ENCODE peak calls at places on chromosome 19, in four cellular contexts. P is prostate gland, O is nucleus accumbens, G is H4. H is an unnamed sample.

GRCh38 chr19:17108453-17108784 is 32.8 kb downstream of the MYO9B start:
- DNase-seq in P (no peak), O (no peak), G (no peak), H (no peak)

GRCh38 chr19:15379996-15380647 is 535 bp upstream of the AKAP8 start:
- DNase-seq in P (peak; percentile 59), O (no peak), G (peak; percentile 85), H (peak; percentile 38)

GRCh38 chr19:7331446-7331845 is 17.3 kb upstream of the ARHGEF18 start:
- DNase-seq in P (no peak), O (no peak), G (no peak), H (no peak)

GRCh38 chr19:3987619-3988371 is 2.5 kb upstream of the EEF2 start:
- DNase-seq in P (peak; percentile 79), O (peak; percentile 64), G (peak; percentile 60), H (peak; percentile 78)

GRCh38 chr19:6056801-6057650 is 53.3 kb downstream of the RFX2 start:
- DNase-seq in P (peak; percentile 66), O (peak; percentile 25), G (peak; percentile 75), H (peak; percentile 82)

GRCh38 chr19:54463531-54464043 is at the start of gene LENG9:
- DNase-seq in P (peak; percentile 100), O (peak; percentile 76), G (peak; percentile 97), H (peak; percentile 97)

GRCh38 chr19:37932985-37933953 is 26.3 kb downstream of the SIPA1L3 start:
- DNase-seq in P (no peak), O (no peak), G (no peak), H (no peak)

GRCh38 chr19:18743281-18743825 is 47.8 kb downstream of the COMP start:
- DNase-seq in P (peak; percentile 43), O (no peak), G (peak; percentile 64), H (no peak)

GRCh38 chr19:50797429-50798115 is 7.4 kb downstream of the ACP4 start:
- DNase-seq in P (no peak), O (no peak), G (no peak), H (no peak)

GRCh38 chr19:51181913-51182419 is 39.9 kb downstream of the SIGLEC7 start:
- DNase-seq in P (no peak), O (no peak), G (no peak), H (no peak)

GRCh38 chr19:53102701-53103140 is 501 bp downstream of the ZNF160 start:
- DNase-seq in P (no peak), O (peak; percentile 52), G (no peak), H (peak; percentile 32)

GRCh38 chr19:49987159-49987698 is 26.3 kb upstream of the SIGLEC11 start:
- DNase-seq in P (peak; percentile 79), O (peak; percentile 36), G (peak; percentile 90), H (peak; percentile 85)

GRCh38 chr19:4878491-4878968 is 11.1 kb upstream of the PLIN3 start:
- DNase-seq in P (no peak), O (no peak), G (no peak), H (peak; percentile 74)

GRCh38 chr19:43697295-43697694 is 18.6 kb upstream of the IRGC start:
- DNase-seq in P (no peak), O (no peak), G (no peak), H (no peak)

GRCh38 chr19:6668696-6669095 is 1.3 kb downstream of the TNFSF14 start:
- DNase-seq in P (no peak), O (no peak), G (no peak), H (no peak)

GRCh38 chr19:53196777-53197396 is 3.7 kb upstream of the ZNF665 start:
- DNase-seq in P (peak; percentile 96), O (peak; percentile 93), G (peak; percentile 59), H (peak; percentile 96)

GRCh38 chr19:22327321-22327720 is 41.1 kb downstream of the ZNF729 start:
- DNase-seq in P (no peak), O (no peak), G (no peak), H (no peak)